ENCODE peak calls at places on chromosomes 6 and 20, in four cellular contexts. One of them, this sample, is unnamed.
A peak's percentile ranks its signal among the peaks of the same experiment; 100 is the strongest.

GRCh38 chr6:161439093-161439492 is 165.2 kb upstream of the AGPAT4 start:
- DNase-seq in brain microvascular endothelial cell: peak; percentile 93
- DNase-seq in AG04450: peak; percentile 63
- DNase-seq in GM20000: no peak
- DNase-seq in this sample: no peak

GRCh38 chr20:23585449-23585807 is 17.1 kb upstream of the CST9L start:
- DNase-seq in brain microvascular endothelial cell: no peak
- DNase-seq in AG04450: no peak
- DNase-seq in GM20000: no peak
- DNase-seq in this sample: no peak

GRCh38 chr6:111069722-111070406 is 17.4 kb upstream of the SLC16A10 start:
- DNase-seq in brain microvascular endothelial cell: no peak
- DNase-seq in AG04450: no peak
- DNase-seq in GM20000: no peak
- DNase-seq in this sample: peak; percentile 30

GRCh38 chr20:5612476-5613291 is 137.5 kb upstream of the SHLD1 start:
- DNase-seq in brain microvascular endothelial cell: no peak
- DNase-seq in AG04450: no peak
- DNase-seq in GM20000: no peak
- DNase-seq in this sample: no peak

GRCh38 chr20:59007758-59008511 is 881 bp upstream of the CTSZ start:
- DNase-seq in brain microvascular endothelial cell: no peak
- DNase-seq in AG04450: no peak
- DNase-seq in GM20000: peak; percentile 92
- DNase-seq in this sample: peak; percentile 91

GRCh38 chr6:152391179-152391880 is 245.8 kb downstream of the SYNE1 start:
- DNase-seq in brain microvascular endothelial cell: no peak
- DNase-seq in AG04450: no peak
- DNase-seq in GM20000: no peak
- DNase-seq in this sample: no peak

GRCh38 chr6:89640804-89641203 is 2.3 kb upstream of the LYRM2 start:
- DNase-seq in brain microvascular endothelial cell: peak; percentile 39
- DNase-seq in AG04450: no peak
- DNase-seq in GM20000: no peak
- DNase-seq in this sample: no peak

GRCh38 chr6:43060034-43060754 is 763 bp downstream of the KLC4 start:
- DNase-seq in brain microvascular endothelial cell: no peak
- DNase-seq in AG04450: no peak
- DNase-seq in GM20000: no peak
- DNase-seq in this sample: no peak

GRCh38 chr20:53923745-53924369 is 146.5 kb downstream of the BCAS1 start:
- DNase-seq in brain microvascular endothelial cell: no peak
- DNase-seq in AG04450: no peak
- DNase-seq in GM20000: no peak
- DNase-seq in this sample: no peak

GRCh38 chr6:169019727-169020491 is 233.7 kb downstream of the THBS2 start:
- DNase-seq in brain microvascular endothelial cell: no peak
- DNase-seq in AG04450: no peak
- DNase-seq in GM20000: no peak
- DNase-seq in this sample: no peak

GRCh38 chr6:27096834-27097511 is 150.5 kb upstream of the PRSS16 start:
- DNase-seq in brain microvascular endothelial cell: peak; percentile 90
- DNase-seq in AG04450: peak; percentile 26
- DNase-seq in GM20000: peak; percentile 46
- DNase-seq in this sample: peak; percentile 58

GRCh38 chr20:41436679-41437078 is 70.1 kb upstream of the EMILIN3 start:
- DNase-seq in brain microvascular endothelial cell: peak; percentile 83
- DNase-seq in AG04450: peak; percentile 6
- DNase-seq in GM20000: no peak
- DNase-seq in this sample: no peak

GRCh38 chr20:5073154-5074049 is 46.4 kb downstream of the PCNA start:
- DNase-seq in brain microvascular endothelial cell: peak; percentile 27
- DNase-seq in AG04450: no peak
- DNase-seq in GM20000: no peak
- DNase-seq in this sample: no peak

GRCh38 chr6:113645986-113646385 is 211.2 kb upstream of the MARCKS start:
- DNase-seq in brain microvascular endothelial cell: no peak
- DNase-seq in AG04450: no peak
- DNase-seq in GM20000: no peak
- DNase-seq in this sample: no peak

GRCh38 chr20:14049111-14049510 is 53.8 kb downstream of the MACROD2 start:
- DNase-seq in brain microvascular endothelial cell: no peak
- DNase-seq in AG04450: no peak
- DNase-seq in GM20000: peak; percentile 26
- DNase-seq in this sample: peak; percentile 16

GRCh38 chr20:2760381-2761305 is 39.8 kb downstream of the CPXM1 start:
- DNase-seq in brain microvascular endothelial cell: no peak
- DNase-seq in AG04450: no peak
- DNase-seq in GM20000: no peak
- DNase-seq in this sample: no peak

GRCh38 chr6:109512271-109512817 is 29.3 kb upstream of the ZBTB24 start:
- DNase-seq in brain microvascular endothelial cell: no peak
- DNase-seq in AG04450: no peak
- DNase-seq in GM20000: no peak
- DNase-seq in this sample: no peak

GRCh38 chr6:140504776-140505175 is 1130.3 kb upstream of the CITED2 start:
- DNase-seq in brain microvascular endothelial cell: no peak
- DNase-seq in AG04450: no peak
- DNase-seq in GM20000: no peak
- DNase-seq in this sample: no peak

GRCh38 chr6:98636941-98637340 is 197.4 kb upstream of the POU3F2 start:
- DNase-seq in brain microvascular endothelial cell: no peak
- DNase-seq in AG04450: no peak
- DNase-seq in GM20000: no peak
- DNase-seq in this sample: no peak

GRCh38 chr6:139296927-139297326 is 5.1 kb upstream of the TXLNB start:
- DNase-seq in brain microvascular endothelial cell: peak; percentile 57
- DNase-seq in AG04450: no peak
- DNase-seq in GM20000: no peak
- DNase-seq in this sample: no peak

GRCh38 chr20:5642155-5642981 is 107.8 kb upstream of the SHLD1 start:
- DNase-seq in brain microvascular endothelial cell: no peak
- DNase-seq in AG04450: no peak
- DNase-seq in GM20000: no peak
- DNase-seq in this sample: no peak

GRCh38 chr6:159378361-159378760 is 209.2 kb downstream of the FNDC1 start:
- DNase-seq in brain microvascular endothelial cell: no peak
- DNase-seq in AG04450: no peak
- DNase-seq in GM20000: no peak
- DNase-seq in this sample: no peak

GRCh38 chr20:42864116-42864515 is 325.6 kb downstream of the PTPRT start:
- DNase-seq in brain microvascular endothelial cell: no peak
- DNase-seq in AG04450: no peak
- DNase-seq in GM20000: no peak
- DNase-seq in this sample: no peak
- TF ChIP-seq CTCF in brain microvascular endothelial cell: no peak
- TF ChIP-seq CTCF in AG04450: no peak
- TF ChIP-seq CTCF in GM20000: no peak
- TF ChIP-seq CTCF in this sample: no peak

DNA sequence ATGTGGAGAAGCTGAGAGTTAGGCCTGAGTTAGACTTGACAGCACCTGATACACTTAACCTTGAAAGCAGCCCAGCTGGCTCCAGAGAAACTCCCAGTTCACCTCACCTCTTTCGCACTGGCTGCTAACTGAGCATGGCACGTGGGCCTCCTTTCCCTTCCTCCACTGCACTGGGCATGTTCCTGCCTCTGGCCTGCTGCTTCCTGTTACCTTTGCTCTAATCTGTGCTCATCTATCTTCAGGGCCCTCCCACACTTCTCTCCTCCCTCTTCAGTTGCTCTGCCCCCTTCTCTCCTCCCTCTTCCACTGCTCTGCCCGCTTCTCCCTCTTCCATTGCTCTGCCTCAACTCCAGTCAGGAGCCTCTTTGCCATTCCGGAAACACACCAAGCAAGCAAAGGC is 13.7 kb upstream of the UBE2V1 start:
- DNase-seq in brain microvascular endothelial cell: no peak
- DNase-seq in AG04450: no peak
- DNase-seq in GM20000: no peak
- DNase-seq in this sample: no peak
- TF ChIP-seq CTCF in brain microvascular endothelial cell: no peak
- TF ChIP-seq CTCF in AG04450: no peak
- TF ChIP-seq CTCF in GM20000: no peak
- TF ChIP-seq CTCF in this sample: no peak

DNA sequence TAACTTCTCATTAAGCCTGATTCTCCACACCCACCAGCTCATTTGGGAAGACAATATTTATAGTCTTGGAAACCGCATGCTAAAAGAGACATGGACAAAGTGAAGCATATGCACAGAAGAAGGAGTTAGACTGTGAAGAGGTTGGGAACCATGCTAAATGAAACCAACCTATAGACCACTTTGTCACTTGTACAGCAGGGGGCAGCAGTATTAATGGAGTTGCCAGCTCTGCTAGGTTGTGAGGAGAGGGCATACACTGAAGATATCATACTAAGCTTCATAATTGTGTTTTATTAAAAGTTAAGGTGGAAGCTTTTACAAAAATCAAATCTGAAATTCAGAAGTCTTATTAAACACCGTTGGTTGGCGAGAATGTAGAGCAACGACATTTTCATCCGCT is 38.3 kb upstream of the HMGCLL1 start:
- DNase-seq in brain microvascular endothelial cell: peak; percentile 42
- DNase-seq in AG04450: no peak
- DNase-seq in GM20000: peak; percentile 10
- DNase-seq in this sample: peak; percentile 15
- TF ChIP-seq CTCF in brain microvascular endothelial cell: peak; percentile 78
- TF ChIP-seq CTCF in AG04450: peak; percentile 68
- TF ChIP-seq CTCF in GM20000: no peak
- TF ChIP-seq CTCF in this sample: peak; percentile 46

GRCh38 chr20:36526521-36527011 is 14.8 kb upstream of the MYL9 start:
- DNase-seq in brain microvascular endothelial cell: no peak
- DNase-seq in AG04450: no peak
- DNase-seq in GM20000: no peak
- DNase-seq in this sample: no peak
- TF ChIP-seq CTCF in brain microvascular endothelial cell: no peak
- TF ChIP-seq CTCF in AG04450: no peak
- TF ChIP-seq CTCF in GM20000: no peak
- TF ChIP-seq CTCF in this sample: no peak

DNA sequence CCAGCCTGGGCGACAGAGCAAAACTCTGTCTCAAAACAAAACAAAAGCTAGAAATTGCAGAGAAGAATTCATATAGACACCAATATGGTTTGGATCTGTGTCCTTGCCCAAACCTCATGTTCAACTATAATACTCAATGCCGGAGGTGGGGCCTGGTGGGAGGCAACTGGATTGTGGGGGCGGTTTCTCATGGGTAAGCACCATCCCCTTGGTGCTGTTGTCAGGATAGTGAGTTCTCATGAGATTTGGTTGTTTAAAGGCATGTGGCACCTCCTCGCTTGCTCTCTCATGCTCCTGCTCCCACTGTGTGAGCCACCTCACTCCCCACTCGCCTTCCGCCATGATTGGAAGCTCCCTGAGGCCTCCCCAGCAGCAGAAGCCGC is 15.2 kb downstream of the NINL start:
- DNase-seq in brain microvascular endothelial cell: no peak
- DNase-seq in AG04450: no peak
- DNase-seq in GM20000: no peak
- DNase-seq in this sample: no peak
- TF ChIP-seq CTCF in brain microvascular endothelial cell: no peak
- TF ChIP-seq CTCF in AG04450: no peak
- TF ChIP-seq CTCF in GM20000: no peak
- TF ChIP-seq CTCF in this sample: no peak

GRCh38 chr6:122399348-122400120 is at the start of gene HSF2:
- DNase-seq in brain microvascular endothelial cell: peak; percentile 98
- DNase-seq in AG04450: peak; percentile 98
- DNase-seq in GM20000: peak; percentile 93
- DNase-seq in this sample: peak; percentile 93
- TF ChIP-seq CTCF in brain microvascular endothelial cell: peak; percentile 50
- TF ChIP-seq CTCF in AG04450: peak; percentile 29
- TF ChIP-seq CTCF in GM20000: no peak
- TF ChIP-seq CTCF in this sample: peak; percentile 9

GRCh38 chr20:51326241-51326819 is 216.2 kb downstream of the NFATC2 start:
- DNase-seq in brain microvascular endothelial cell: peak; percentile 70
- DNase-seq in AG04450: no peak
- DNase-seq in GM20000: peak; percentile 58
- DNase-seq in this sample: peak; percentile 40
- TF ChIP-seq CTCF in brain microvascular endothelial cell: peak; percentile 73
- TF ChIP-seq CTCF in AG04450: peak; percentile 44
- TF ChIP-seq CTCF in GM20000: peak; percentile 58
- TF ChIP-seq CTCF in this sample: peak; percentile 53

GRCh38 chr6:125512621-125513020 is 210.9 kb upstream of the HDDC2 start:
- DNase-seq in brain microvascular endothelial cell: no peak
- DNase-seq in AG04450: no peak
- DNase-seq in GM20000: peak; percentile 32
- DNase-seq in this sample: peak; percentile 21
- TF ChIP-seq CTCF in brain microvascular endothelial cell: peak; percentile 66
- TF ChIP-seq CTCF in AG04450: no peak
- TF ChIP-seq CTCF in GM20000: peak; percentile 28
- TF ChIP-seq CTCF in this sample: peak; percentile 61